ENCODE peak calls at places on chromosomes 16 and 17, in four cellular contexts. B is caudate nucleus, Z is mucosa of descending colon, N is NCI-H2029. H is an unnamed sample.

GRCh38 chr17:72433797-72434196 is 313.0 kb downstream of the SOX9 start:
- DNase-seq in N (no peak), Z (no peak), B (no peak), H (no peak)

GRCh38 chr17:34499576-34499975 is 79.8 kb upstream of the TMEM132E start:
- DNase-seq in Z (no peak), B (no peak), N (no peak), H (no peak)

GRCh38 chr17:68085751-68086445 is 50.4 kb downstream of the KPNA2 start:
- DNase-seq in B (no peak), Z (no peak), N (no peak), H (no peak)

GRCh38 chr17:9971991-9972390 is 66.9 kb upstream of the RCVRN start:
- DNase-seq in N (no peak), B (no peak), Z (peak; percentile 69), H (peak; percentile 65)

GRCh38 chr17:32350662-32351418 is 883 bp downstream of the ZNF207 start:
- DNase-seq in N (peak; percentile 4), B (no peak), Z (no peak), H (no peak)

GRCh38 chr16:86048221-86048620 is 149.3 kb downstream of the IRF8 start:
- DNase-seq in B (no peak), N (no peak), Z (no peak), H (peak; percentile 59)

GRCh38 chr16:30771726-30772125 is 9.6 kb downstream of the RNF40 start:
- DNase-seq in Z (no peak), B (no peak), N (no peak), H (no peak)

GRCh38 chr16:9670058-9670457 is 512.2 kb downstream of the GRIN2A start:
- DNase-seq in B (no peak), Z (no peak), N (no peak), H (no peak)

GRCh38 chr16:19389246-19389645 is 28.4 kb upstream of the TMC5 start:
- DNase-seq in Z (peak; percentile 76), B (no peak), N (peak; percentile 78), H (peak; percentile 85)

GRCh38 chr17:34414338-34414737 is 51.3 kb upstream of the CCL1 start:
- DNase-seq in Z (no peak), B (no peak), N (no peak), H (no peak)

H was measured in upper lobe of right lung.